ENCODE peak calls at places on chromosomes 1 and 21, in ten cellular contexts. P is Daoy; H is GM13977; R is left colon; T is GM04503; F is stimulated activated CD8-positive, alpha-beta memory T cell treated with anti-CD3 and anti-CD28 coated beads, Interleukin-15, amount 100 ng/mL, for 1 hour; X is transverse colon; W is iPS-NIHi11; O is PC-3; I is caudate nucleus. C is an unnamed sample.

GRCh38 chr1:167517535-167518330 is 596 bp downstream of the CD247 start:
- DNase-seq in W (no peak), P (peak; percentile 91), R (no peak), T (no peak), O (peak; percentile 34), F (peak; percentile 67), X (peak; percentile 22), H (no peak), I (no peak), C (no peak)

GRCh38 chr1:21579788-21580187 is 70.6 kb downstream of the ALPL start:
- DNase-seq in F (no peak), I (no peak), O (peak; percentile 37), H (no peak), T (no peak), W (no peak), X (no peak), P (no peak), R (no peak), C (no peak)

GRCh38 chr1:54973205-54973921 is 7.1 kb upstream of the TMEM61 start:
- DNase-seq in P (no peak), T (peak; percentile 21), X (no peak), I (no peak), F (no peak), W (peak; percentile 56), R (no peak), H (peak; percentile 6), O (peak; percentile 55), C (no peak)

GRCh38 chr1:93152835-93153234 is 27.4 kb downstream of the TMED5 start:
- DNase-seq in I (no peak), P (no peak), W (no peak), R (no peak), O (no peak), F (no peak), H (no peak), X (no peak), T (no peak), C (no peak)

GRCh38 chr1:15028117-15028516 is 125.4 kb upstream of the TMEM51 start:
- DNase-seq in X (no peak), P (peak; percentile 93), W (peak; percentile 69), O (peak; percentile 52), T (peak; percentile 83), F (no peak), R (no peak), I (peak; percentile 20), H (no peak), C (no peak)

GRCh38 chr1:201740086-201740541 is 88.8 kb upstream of the IPO9 start:
- DNase-seq in O (no peak), P (no peak), I (no peak), T (no peak), W (peak; percentile 58), X (no peak), F (no peak), H (no peak), R (peak; percentile 31), C (peak; percentile 52)

GRCh38 chr1:231122143-231122542 is 39.7 kb upstream of the TRIM67 start:
- DNase-seq in R (no peak), T (no peak), O (no peak), W (no peak), I (no peak), H (no peak), X (no peak), P (no peak), F (no peak), C (no peak)

GRCh38 chr1:180156631-180157091 is 2.0 kb downstream of the QSOX1 start:
- DNase-seq in T (peak; percentile 65), R (no peak), P (peak; percentile 51), W (no peak), X (no peak), I (no peak), O (peak; percentile 52), H (no peak), F (no peak), C (no peak)

GRCh38 chr1:61950418-61950817 is 208.1 kb downstream of the PATJ start:
- DNase-seq in P (peak; percentile 12), R (no peak), T (no peak), F (no peak), H (peak; percentile 10), X (no peak), W (peak; percentile 35), I (no peak), O (peak; percentile 63), C (no peak)

GRCh38 chr1:86016076-86016746 is 140.4 kb downstream of the COL24A1 start:
- DNase-seq in O (no peak), W (no peak), X (no peak), F (no peak), T (no peak), H (peak; percentile 17), R (no peak), I (no peak), P (no peak), C (no peak)

GRCh38 chr1:207981976-207982375 is 71.1 kb upstream of the CD34 start:
- DNase-seq in X (no peak), W (peak; percentile 82), P (peak; percentile 54), T (no peak), I (no peak), R (no peak), H (no peak), O (peak; percentile 22), F (no peak), C (peak; percentile 58)

GRCh38 chr1:106699436-106699835 is 357.0 kb upstream of the PRMT6 start:
- DNase-seq in P (no peak), H (no peak), T (peak; percentile 45), W (no peak), I (no peak), X (no peak), F (no peak), O (no peak), R (no peak), C (no peak)

GRCh38 chr1:101101362-101101761 is 75.8 kb upstream of the DPH5 start:
- DNase-seq in X (no peak), W (no peak), P (no peak), F (no peak), O (peak; percentile 23), I (no peak), R (no peak), H (no peak), T (no peak), C (no peak)

GRCh38 chr1:93328809-93329477 is 16.8 kb upstream of the DR1 start:
- DNase-seq in X (peak; percentile 18), W (no peak), P (peak; percentile 21), F (no peak), O (peak; percentile 11), T (no peak), R (peak; percentile 43), I (no peak), H (no peak), C (no peak)

GRCh38 chr1:50978852-50979781 is 9.1 kb downstream of the CDKN2C start:
- DNase-seq in O (peak; percentile 63), I (no peak), P (peak; percentile 49), F (no peak), R (peak; percentile 53), W (peak; percentile 13), H (no peak), X (peak; percentile 28), T (no peak), C (no peak)

GRCh38 chr1:225746361-225747179 is 31.1 kb upstream of the SRP9 start:
- DNase-seq in P (peak; percentile 93), R (peak; percentile 61), I (no peak), H (no peak), T (peak; percentile 80), X (peak; percentile 71), W (peak; percentile 71), F (no peak), O (peak; percentile 95), C (peak; percentile 75)

GRCh38 chr1:201405484-201405831 is 6.3 kb upstream of the LAD1 start:
- DNase-seq in R (peak; percentile 88), I (no peak), F (no peak), W (no peak), X (peak; percentile 89), H (peak; percentile 67), T (no peak), P (peak; percentile 71), O (peak; percentile 54), C (no peak)

GRCh38 chr1:161473363-161473762 is 31.9 kb upstream of the FCGR2A start:
- DNase-seq in X (no peak), I (no peak), P (peak; percentile 37), T (no peak), F (no peak), O (peak; percentile 52), R (peak; percentile 15), W (no peak), H (no peak), C (peak; percentile 38)

GRCh38 chr1:167491586-167492408 is 26.5 kb downstream of the CD247 start:
- DNase-seq in X (no peak), I (no peak), P (no peak), T (no peak), H (no peak), F (no peak), R (no peak), O (no peak), W (peak; percentile 47), C (peak; percentile 33)

GRCh38 chr21:45507888-45508508 is 34.2 kb downstream of the SLC19A1 start:
- DNase-seq in R (no peak), O (no peak), W (no peak), H (no peak), P (no peak), F (no peak), I (no peak), X (no peak), T (no peak), C (no peak)

GRCh38 chr21:42837421-42838211 is 41.7 kb downstream of the WDR4 start:
- DNase-seq in O (no peak), F (no peak), X (no peak), W (peak; percentile 70), P (peak; percentile 23), I (no peak), R (no peak), H (peak; percentile 30), T (no peak), C (peak; percentile 44)

GRCh38 chr1:93673159-93673657 is 8.4 kb downstream of the BCAR3 start:
- DNase-seq in R (no peak), I (no peak), T (no peak), O (peak; percentile 58), W (no peak), F (no peak), X (no peak), P (no peak), H (no peak), C (no peak)

GRCh38 chr1:175842545-175842944 is 99.2 kb upstream of the TNR start:
- DNase-seq in H (no peak), R (no peak), X (no peak), P (no peak), O (no peak), I (no peak), T (no peak), W (no peak), F (no peak), C (no peak)

GRCh38 chr1:5980314-5981008 is 11.8 kb downstream of the NPHP4 start:
- DNase-seq in H (no peak), X (no peak), I (peak; percentile 21), W (peak; percentile 87), T (no peak), P (peak; percentile 59), F (no peak), O (no peak), R (peak; percentile 31), C (peak; percentile 88)

GRCh38 chr1:42674214-42674613 is 8.0 kb upstream of the YBX1 start:
- DNase-seq in O (no peak), P (no peak), X (no peak), H (no peak), W (no peak), T (no peak), F (no peak), I (no peak), R (no peak), C (no peak)

GRCh38 chr1:16617101-16617727 is 3.9 kb upstream of the NBPF1 start:
- DNase-seq in X (no peak), R (no peak), T (no peak), H (peak; percentile 49), P (no peak), O (no peak), I (no peak), F (no peak), W (no peak), C (peak; percentile 29)

C was measured in WTC11.